ENCODE peak calls at places on chromosomes 1 and 21, in eight cellular contexts. T is GM23248; A is CD4-positive, CD25-positive, alpha-beta regulatory T cell; D is upper lobe of right lung; B is suprapubic skin; X is Panc1; Z is uterus; F is iPS DF 6.9. U is an unnamed sample.

GRCh38 chr1:91929246-91929645 is 20.0 kb upstream of the BRDT start:
- DNase-seq in Z (no peak), B (no peak), F (no peak), X (no peak), D (no peak), T (peak; percentile 6), A (no peak), U (no peak)

GRCh38 chr1:7464736-7465135 is 306.4 kb upstream of the VAMP3 start:
- DNase-seq in A (no peak), Z (no peak), D (no peak), F (no peak), B (no peak), T (no peak), X (no peak), U (no peak)

GRCh38 chr1:160108888-160109662 is 6.5 kb upstream of the ATP1A2 start:
- DNase-seq in A (peak; percentile 58), F (no peak), T (peak; percentile 78), D (no peak), X (no peak), Z (no peak), B (no peak), U (no peak)

GRCh38 chr1:35554261-35555211 is 2.7 kb downstream of the KIAA0319L start:
- DNase-seq in D (no peak), B (no peak), Z (no peak), F (no peak), A (no peak), X (no peak), T (no peak), U (no peak)

GRCh38 chr1:43348343-43348808 is 10.4 kb upstream of the CDC20 start:
- DNase-seq in D (no peak), B (no peak), F (no peak), A (no peak), Z (no peak), T (no peak), X (no peak), U (no peak)

GRCh38 chr1:10628685-10629084 is 153.9 kb downstream of the PEX14 start:
- DNase-seq in B (no peak), D (peak; percentile 64), T (no peak), F (no peak), Z (peak; percentile 74), A (no peak), X (no peak), U (no peak)

GRCh38 chr21:42524341-42525227 is 10.9 kb downstream of the SLC37A1 start:
- DNase-seq in T (peak; percentile 39), X (no peak), D (peak; percentile 87), Z (peak; percentile 71), A (no peak), B (peak; percentile 84), F (no peak), U (no peak)

GRCh38 chr1:107964397-107965111 is 426 bp downstream of the VAV3 start:
- DNase-seq in Z (no peak), A (peak; percentile 52), D (peak; percentile 67), F (no peak), B (no peak), X (no peak), T (peak; percentile 34), U (no peak)

GRCh38 chr1:160985723-160986122 is 31.1 kb upstream of the ITLN2 start:
- DNase-seq in Z (no peak), F (no peak), D (no peak), T (no peak), A (no peak), B (no peak), X (no peak), U (no peak)

GRCh38 chr1:109619655-109620395 is at the start of gene AMPD2:
- DNase-seq in F (no peak), X (no peak), T (peak; percentile 94), B (peak; percentile 91), A (peak; percentile 72), Z (peak; percentile 83), D (peak; percentile 90), U (peak; percentile 90)

GRCh38 chr1:25486602-25487001 is 55.9 kb downstream of the MACO1 start:
- DNase-seq in F (no peak), B (no peak), A (peak; percentile 13), Z (no peak), T (peak; percentile 62), X (no peak), D (no peak), U (no peak)

GRCh38 chr1:19776287-19776686 is 23.4 kb downstream of the TMCO4 start:
- DNase-seq in X (no peak), A (no peak), D (no peak), T (no peak), F (no peak), Z (no peak), B (no peak), U (no peak)

DNA sequence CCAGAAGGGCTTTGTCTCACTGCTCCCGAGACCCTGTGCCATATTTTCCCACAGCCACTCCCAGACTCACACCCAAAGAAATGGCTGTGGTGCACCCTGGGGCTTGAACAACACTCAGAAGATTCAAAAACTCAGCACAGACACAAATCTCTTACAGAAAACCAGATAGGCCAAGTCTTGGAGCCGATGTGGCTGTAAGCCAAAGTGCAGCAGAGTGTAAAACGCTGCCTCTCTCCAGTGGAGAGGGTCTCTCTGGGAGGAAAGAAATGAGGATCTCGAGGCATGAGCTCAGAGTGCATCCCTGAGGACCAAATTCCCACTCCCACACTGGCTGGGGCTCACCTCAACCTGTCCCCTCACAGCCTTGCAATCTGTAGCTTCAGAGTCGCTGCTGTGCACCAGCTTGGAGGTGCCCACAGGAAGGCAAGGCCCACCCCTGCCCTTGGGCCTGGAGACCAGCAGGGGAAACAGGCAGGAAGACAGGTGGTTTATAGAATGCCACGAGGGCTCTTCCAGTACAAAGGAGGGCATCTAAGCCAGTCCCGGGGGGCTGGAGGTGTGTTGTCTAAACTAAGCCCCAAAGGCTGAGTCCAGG is 171.3 kb upstream of the AJAP1 start:
- DNase-seq in X (no peak), Z (no peak), F (no peak), B (no peak), D (no peak), T (no peak), A (no peak), U (no peak)
- H3K9me3 ChIP-seq in X (no peaks in the 10 kb centered on the region), Z (no peaks in the 10 kb centered on the region), F (peaks cover 54% of the 10 kb centered on the region), B (no peaks in the 10 kb centered on the region), D (no peaks in the 10 kb centered on the region), T (no peaks in the 10 kb centered on the region), A (no peaks in the 10 kb centered on the region), U (no peaks in the 10 kb centered on the region)

GRCh38 chr1:22638476-22639234 is 2.2 kb downstream of the C1QA start:
- DNase-seq in D (peak; percentile 57), A (no peak), Z (no peak), T (no peak), F (no peak), X (no peak), B (no peak), U (no peak)

GRCh38 chr1:22636369-22636768 is at the start of gene C1QA:
- DNase-seq in D (peak; percentile 88), Z (no peak), B (no peak), X (no peak), F (no peak), T (no peak), A (no peak), U (no peak)

GRCh38 chr1:22637952-22638445 is 1.6 kb downstream of the C1QA start:
- DNase-seq in D (no peak), T (no peak), B (no peak), A (no peak), F (no peak), X (no peak), Z (no peak), U (no peak)

GRCh38 chr1:22635436-22635835 is 992 bp upstream of the C1QA start:
- DNase-seq in D (no peak), T (no peak), B (no peak), A (no peak), X (no peak), Z (no peak), F (no peak), U (no peak)

DNA sequence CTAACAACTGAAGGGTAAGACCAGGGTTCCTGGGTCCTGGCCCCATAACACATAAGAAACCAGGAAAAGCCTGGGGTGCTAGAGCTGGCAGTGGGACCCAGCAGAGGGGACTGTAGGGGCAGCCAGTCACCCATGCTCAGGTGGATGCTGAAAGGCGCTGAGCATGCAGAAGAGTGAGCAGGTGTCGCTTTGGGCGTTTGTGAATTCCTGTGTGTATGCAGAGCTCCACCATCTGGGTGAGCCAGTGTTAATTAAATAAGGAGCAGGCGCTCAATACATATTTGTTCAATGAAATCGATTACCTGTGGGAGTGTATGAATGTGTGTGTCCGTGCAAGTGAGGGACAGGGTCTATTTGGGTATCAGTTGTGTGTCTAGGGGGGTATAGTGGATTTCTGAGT is 499 bp downstream of the C1QA start:
- DNase-seq in T (no peak), Z (no peak), D (no peak), X (no peak), A (no peak), F (no peak), B (no peak), U (no peak)
- H3K27ac ChIP-seq in T (no peak overlapping the region), Z (no peak overlapping the region), D (peak overlapping the region; percentile 47), X (no peak overlapping the region), A (no peak overlapping the region), F (no peak overlapping the region), B (peak overlapping the region; percentile 27), U (no peak overlapping the region)

DNA sequence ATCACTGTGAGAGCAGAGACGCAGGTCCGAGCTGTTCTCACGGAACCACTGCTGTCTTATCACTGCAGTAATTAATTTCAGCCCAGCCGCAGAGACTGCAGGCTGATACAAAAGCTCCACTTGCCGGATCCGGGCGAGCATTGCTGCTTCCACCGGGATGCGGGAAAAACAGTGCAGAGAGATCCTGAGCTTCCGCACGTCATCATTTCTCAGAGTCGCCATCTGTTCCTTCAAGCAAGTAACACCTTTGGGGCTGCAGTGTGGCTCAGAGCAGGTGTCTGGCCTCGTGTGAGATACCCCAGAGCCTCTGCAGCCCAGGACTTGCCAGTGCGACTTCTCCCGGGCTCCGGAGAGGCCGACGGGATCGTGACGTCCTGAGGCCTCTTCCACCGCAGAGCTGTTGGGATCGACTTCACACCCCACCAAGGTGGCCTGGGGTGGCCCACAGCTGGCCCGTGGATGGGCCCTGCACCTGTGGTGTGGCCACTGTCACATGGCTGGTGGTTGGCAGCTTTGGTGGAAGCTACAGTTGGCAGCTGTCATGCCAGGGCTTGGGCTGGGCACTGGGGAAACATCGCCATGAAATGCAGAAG is 92.4 kb upstream of the ACTRT2 start:
- DNase-seq in Z (no peak), B (no peak), F (no peak), T (no peak), A (no peak), D (no peak), X (no peak), U (no peak)
- H3K9me3 ChIP-seq in Z (no peaks in the 10 kb centered on the region), B (no peaks in the 10 kb centered on the region), F (peaks cover 41% of the 10 kb centered on the region), T (no peaks in the 10 kb centered on the region), A (no peaks in the 10 kb centered on the region), D (no peaks in the 10 kb centered on the region), X (no peaks in the 10 kb centered on the region), U (no peaks in the 10 kb centered on the region)

GRCh38 chr1:190259424-190259823 is 218.2 kb downstream of the BRINP3 start:
- DNase-seq in Z (no peak), F (no peak), D (no peak), B (no peak), T (no peak), X (no peak), A (no peak), U (no peak)
- H3K27ac ChIP-seq in Z (no peak overlapping the region), F (no peak overlapping the region), D (no peak overlapping the region), B (no peak overlapping the region), T (no peak overlapping the region), X (no peak overlapping the region), A (no peak overlapping the region), U (no peak overlapping the region)

DNA sequence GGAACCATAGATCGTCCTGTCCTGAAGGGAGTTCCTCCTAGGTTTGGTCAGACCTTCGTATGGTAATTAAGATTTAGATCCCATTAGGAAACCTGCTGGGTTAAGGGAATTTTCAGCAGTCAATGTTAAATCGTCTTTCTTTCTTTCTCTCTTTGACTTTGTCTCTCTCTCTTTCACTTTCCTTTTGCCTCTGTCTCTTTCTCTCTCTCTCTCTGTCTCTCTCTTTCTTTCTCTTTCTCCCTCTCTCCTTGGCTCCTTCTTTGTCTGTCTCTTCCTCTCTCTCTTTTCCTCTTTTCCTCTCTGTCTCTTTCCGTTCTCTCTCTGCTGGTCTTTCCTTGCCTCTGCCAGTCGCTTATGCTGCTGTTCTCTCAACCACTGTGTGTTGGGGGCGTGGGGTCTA is 8.7 kb downstream of the OR2W3 start:
- DNase-seq in T (no peak), D (no peak), F (no peak), A (no peak), X (no peak), Z (no peak), B (no peak), U (no peak)
- H3K9me3 ChIP-seq in T (no peaks in the 10 kb centered on the region), D (no peaks in the 10 kb centered on the region), F (no peaks in the 10 kb centered on the region), A (no peaks in the 10 kb centered on the region), X (no peaks in the 10 kb centered on the region), Z (no peaks in the 10 kb centered on the region), B (peaks cover 4% of the 10 kb centered on the region), U (no peaks in the 10 kb centered on the region)

U was measured in vagina.